ENCODE peak calls at places on chromosomes 16 and 17, in ten cellular contexts. N is heart left ventricle, K is mucosa of descending colon, X is gastrocnemius medialis, V is fibroblast of lung, A is uterus, M is neural progenitor cell, G is WERI-Rb-1, I is right lobe of liver, E is psoas muscle. J is an unnamed sample.

GRCh38 chr16:57409870-57410585 is 5.5 kb downstream of the CCL17 start:
- DNase-seq in N (no peak), K (no peak), X (no peak), V (no peak), A (no peak), M (no peak), G (no peak), I (no peak), E (no peak), J (no peak)

GRCh38 chr17:48644910-48645557 is 18.9 kb upstream of the HOXB9 start:
- DNase-seq in N (no peak), K (no peak), X (no peak), V (no peak), A (no peak), M (peak), G (no peak), I (no peak), E (no peak), J (no peak)

GRCh38 chr16:2963611-2964415 is at the start of gene KREMEN2:
- DNase-seq in N (no peak), K (peak), X (no peak), V (no peak), A (no peak), M (peak), G (peak), I (no peak), E (no peak), J (no peak)

GRCh38 chr16:3640632-3641501 is 13.6 kb upstream of the DNASE1 start:
- DNase-seq in N (no peak), K (no peak), X (no peak), V (no peak), A (no peak), M (no peak), G (no peak), I (peak), E (no peak), J (no peak)

GRCh38 chr16:79008869-79009179 is 591.7 kb downstream of the MAF start:
- DNase-seq in N (no peak), K (no peak), X (no peak), V (no peak), A (no peak), M (no peak), G (no peak), I (no peak), E (no peak), J (no peak)

GRCh38 chr16:84683691-84684591 is 15.9 kb upstream of the USP10 start:
- DNase-seq in N (no peak), K (no peak), X (no peak), V (no peak), A (no peak), M (peak), G (no peak), I (no peak), E (no peak), J (no peak)

GRCh38 chr16:11004957-11005610 is 60.7 kb downstream of the CLEC16A start:
- DNase-seq in N (no peak), K (no peak), X (no peak), V (peak), A (no peak), M (no peak), G (no peak), I (no peak), E (no peak), J (peak)

GRCh38 chr17:45077643-45078042 is 16.5 kb downstream of the NMT1 start:
- DNase-seq in N (no peak), K (no peak), X (no peak), V (no peak), A (no peak), M (no peak), G (no peak), I (no peak), E (no peak), J (no peak)

GRCh38 chr17:73215414-73215813 is 22.6 kb downstream of the COG1 start:
- DNase-seq in N (no peak), K (no peak), X (no peak), V (no peak), A (no peak), M (no peak), G (no peak), I (no peak), E (no peak), J (no peak)

GRCh38 chr17:77316191-77316641 is 175.4 kb downstream of the SEC14L1 start:
- DNase-seq in N (no peak), K (peak), X (peak), V (peak), A (peak), M (peak), G (no peak), I (peak), E (peak), J (peak)

GRCh38 chr16:12339686-12340085 is 363.2 kb downstream of the SNX29 start:
- DNase-seq in N (no peak), K (no peak), X (no peak), V (peak), A (no peak), M (no peak), G (no peak), I (no peak), E (no peak), J (peak)

GRCh38 chr17:83084621-83085056 is 5.2 kb downstream of the METRNL start:
- DNase-seq in N (no peak), K (peak), X (no peak), V (no peak), A (no peak), M (no peak), G (no peak), I (no peak), E (no peak), J (no peak)

GRCh38 chr17:16583781-16584180 is 14.8 kb upstream of the ZNF287 start:
- DNase-seq in N (no peak), K (no peak), X (no peak), V (no peak), A (no peak), M (no peak), G (no peak), I (no peak), E (no peak), J (no peak)
- H3K4me3 ChIP-seq in N (no peak), K (no peak), X (peak), V (no peak), A (no peak), M (peak), G (peak), I (no peak), E (peak), J (no peak)

GRCh38 chr17:74298690-74299617 is 24.9 kb downstream of the DNAI2 start:
- DNase-seq in N (no peak), K (no peak), X (no peak), V (no peak), A (no peak), M (no peak), G (no peak), I (no peak), E (no peak), J (no peak)

GRCh38 chr17:74299618-74300009 is 25.6 kb downstream of the DNAI2 start:
- DNase-seq in N (no peak), K (no peak), X (no peak), V (no peak), A (no peak), M (no peak), G (no peak), I (no peak), E (no peak), J (no peak)

GRCh38 chr17:74295625-74296547 is 21.9 kb downstream of the DNAI2 start:
- DNase-seq in N (peak), K (no peak), X (no peak), V (peak), A (no peak), M (no peak), G (no peak), I (no peak), E (no peak), J (no peak)

GRCh38 chr17:74297941-74298340 is 23.9 kb downstream of the DNAI2 start:
- DNase-seq in N (no peak), K (no peak), X (no peak), V (peak), A (no peak), M (no peak), G (no peak), I (no peak), E (no peak), J (no peak)

DNA sequence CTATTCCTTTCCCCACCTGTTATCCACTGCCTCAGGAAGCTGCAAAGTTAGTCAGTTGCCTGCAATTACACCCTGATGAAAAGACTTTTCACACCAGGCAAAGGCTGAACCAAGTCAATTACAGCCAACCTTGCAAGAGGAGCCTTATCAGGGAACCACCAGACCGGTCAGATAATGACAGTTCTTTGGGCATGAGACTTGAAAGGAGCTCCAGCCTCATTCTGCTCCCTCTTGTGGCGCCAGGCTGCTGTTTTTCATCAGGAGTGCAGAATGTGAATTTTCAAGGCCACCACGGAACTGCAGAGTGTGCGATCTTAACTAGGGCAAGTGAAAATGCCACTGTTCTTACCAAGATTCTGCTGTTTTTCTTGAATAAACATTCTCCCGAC is 22.5 kb downstream of the DNAI2 start:
- DNase-seq in N (peak), K (peak), X (peak), V (peak), A (peak), M (peak), G (peak), I (no peak), E (peak), J (peak)
- TF ChIP-seq CTCF in N (peak), K (peak), X (peak), V (peak), A (peak), M (peak), G (peak), I (peak), E (peak), J (peak)

DNA sequence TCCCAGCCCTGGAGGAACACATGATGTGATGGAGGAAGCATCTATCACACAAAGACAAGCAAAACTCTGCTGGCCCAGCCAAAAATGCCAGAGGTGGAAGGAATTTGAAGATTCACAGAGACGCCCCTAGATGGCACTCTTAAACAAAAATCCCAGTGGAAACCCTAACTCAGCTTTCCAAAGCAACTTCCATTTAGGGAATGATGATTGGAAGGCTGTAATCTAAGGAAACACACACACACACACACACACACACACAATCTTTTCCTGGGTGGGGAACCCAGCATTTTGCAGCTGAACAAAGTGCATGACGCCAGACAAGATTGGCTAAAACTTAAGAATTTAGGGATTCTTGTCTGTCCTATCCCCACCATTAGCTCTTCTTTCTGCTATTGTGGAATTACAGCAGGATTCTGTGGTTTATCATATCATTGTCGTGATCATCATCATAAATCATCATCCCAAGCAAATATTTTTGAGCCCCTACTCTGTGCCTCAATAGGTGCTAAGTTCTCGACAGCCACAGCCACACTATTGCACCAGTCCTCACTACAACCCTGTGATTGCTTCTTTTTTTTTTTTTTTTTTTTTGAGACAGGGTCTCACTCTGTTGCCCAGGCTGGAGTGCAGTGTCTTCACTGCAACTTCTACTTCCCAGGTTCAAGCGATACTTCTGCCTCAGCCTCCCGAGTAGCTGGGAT is 1.6 kb upstream of the LDAF1 start:
- DNase-seq in N (peak), K (no peak), X (no peak), V (peak), A (peak), M (peak), G (peak), I (peak), E (no peak), J (peak)
- H3K4me3 ChIP-seq in N (no peak), K (no peak), X (no peak), V (no peak), A (no peak), M (no peak), G (no peak), I (no peak), E (no peak), J (no peak)

DNA sequence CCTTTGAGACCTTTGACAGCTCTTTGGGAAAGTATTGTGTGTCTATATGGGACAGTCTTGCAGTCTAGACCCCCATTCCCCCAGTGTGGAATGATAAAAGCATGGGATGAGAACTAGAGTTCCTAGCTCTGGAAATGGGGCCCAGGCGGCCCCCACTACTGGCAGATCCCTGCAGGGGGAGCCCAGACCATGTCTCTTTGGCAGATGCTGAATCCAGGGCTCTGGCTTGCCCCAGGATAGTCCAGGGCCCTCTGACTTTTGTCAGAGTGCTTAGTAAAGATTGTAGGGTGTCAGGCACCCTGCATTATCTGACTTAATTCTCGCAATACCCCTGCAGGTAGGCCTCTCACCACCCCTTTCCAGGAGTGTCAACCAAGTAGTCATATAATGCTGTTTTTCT is 8.3 kb downstream of the ALKBH5 start:
- DNase-seq in N (no peak), K (no peak), X (no peak), V (no peak), A (no peak), M (no peak), G (no peak), I (no peak), E (no peak), J (no peak)
- TF ChIP-seq CTCF in N (peak), K (no peak), X (no peak), V (peak), A (no peak), M (peak), G (peak), I (peak), E (peak), J (peak)

DNA sequence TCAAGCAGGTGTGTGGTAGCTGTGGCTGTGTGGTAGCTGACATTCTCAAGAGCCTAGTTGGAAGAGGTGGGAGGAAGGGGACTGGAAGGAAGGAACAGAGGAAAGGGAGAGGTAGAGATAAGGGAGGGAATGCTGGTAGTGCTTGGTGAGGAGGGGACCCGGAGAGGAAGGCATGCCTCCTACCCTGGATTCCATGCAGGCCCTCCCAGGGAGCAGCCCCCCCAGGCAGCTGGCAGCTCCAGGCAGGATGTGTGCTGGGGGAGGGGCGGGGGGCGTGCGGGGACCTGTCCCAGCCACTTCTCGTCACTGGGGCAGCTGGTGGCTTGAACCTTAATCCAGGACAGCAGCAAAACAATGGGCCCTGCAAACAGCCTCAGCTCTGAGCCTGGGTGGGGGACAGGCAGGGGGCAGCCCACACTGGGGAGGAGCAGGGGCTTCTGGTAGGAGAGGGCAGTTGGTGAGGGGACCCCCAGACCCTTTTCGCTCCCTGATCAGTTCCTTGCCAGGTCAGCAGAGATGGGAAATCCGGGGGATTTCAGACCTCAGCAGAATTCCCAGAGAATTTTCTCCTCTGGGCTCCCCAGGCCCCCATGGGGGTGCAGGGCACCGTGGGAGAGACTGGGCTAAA is 27.1 kb downstream of the ARHGAP23 start:
- DNase-seq in N (no peak), K (no peak), X (no peak), V (no peak), A (no peak), M (peak), G (peak), I (peak), E (no peak), J (no peak)
- H3K4me3 ChIP-seq in N (no peak), K (no peak), X (no peak), V (peak), A (no peak), M (no peak), G (peak), I (no peak), E (peak), J (peak)

GRCh38 chr17:39666231-39666600 is 1.1 kb downstream of the TCAP start:
- DNase-seq in N (no peak), K (no peak), X (no peak), V (no peak), A (no peak), M (no peak), G (no peak), I (no peak), E (no peak), J (no peak)

GRCh38 chr17:39666601-39667261 is 1.5 kb upstream of the PNMT start:
- DNase-seq in N (peak), K (no peak), X (peak), V (no peak), A (no peak), M (no peak), G (no peak), I (peak), E (peak), J (no peak)

GRCh38 chr17:39669897-39670735 is 1.9 kb downstream of the PNMT start:
- DNase-seq in N (no peak), K (no peak), X (no peak), V (no peak), A (no peak), M (no peak), G (no peak), I (no peak), E (no peak), J (no peak)

GRCh38 chr17:39667262-39668140 is 752 bp upstream of the PNMT start:
- DNase-seq in N (peak), K (no peak), X (no peak), V (no peak), A (no peak), M (peak), G (peak), I (peak), E (no peak), J (no peak)

GRCh38 chr17:39668141-39668924 is at the start of gene PNMT:
- DNase-seq in N (peak), K (peak), X (no peak), V (peak), A (peak), M (peak), G (no peak), I (peak), E (peak), J (peak)
- TF ChIP-seq CTCF in N (peak), K (peak), X (peak), V (peak), A (peak), M (peak), G (no peak), I (peak), E (peak), J (peak)

GRCh38 chr17:59844884-59845594 is 47.7 kb downstream of the TUBD1 start:
- DNase-seq in N (no peak), K (no peak), X (no peak), V (peak), A (no peak), M (no peak), G (no peak), I (no peak), E (no peak), J (peak)

GRCh38 chr17:59840329-59840907 is 52.3 kb downstream of the TUBD1 start:
- DNase-seq in N (no peak), K (no peak), X (no peak), V (peak), A (no peak), M (peak), G (no peak), I (no peak), E (no peak), J (peak)

GRCh38 chr17:59845595-59846390 is 47.0 kb downstream of the TUBD1 start:
- DNase-seq in N (no peak), K (peak), X (peak), V (peak), A (no peak), M (no peak), G (peak), I (peak), E (peak), J (peak)

GRCh38 chr17:59840908-59841666 is 51.7 kb downstream of the TUBD1 start:
- DNase-seq in N (no peak), K (no peak), X (no peak), V (peak), A (no peak), M (no peak), G (no peak), I (no peak), E (no peak), J (peak)

GRCh38 chr17:59842901-59843652 is 49.7 kb downstream of the TUBD1 start:
- DNase-seq in N (no peak), K (peak), X (no peak), V (peak), A (peak), M (no peak), G (no peak), I (no peak), E (no peak), J (peak)
- H3K4me3 ChIP-seq in N (no peak), K (no peak), X (no peak), V (peak), A (no peak), M (no peak), G (no peak), I (no peak), E (no peak), J (peak)

DNA sequence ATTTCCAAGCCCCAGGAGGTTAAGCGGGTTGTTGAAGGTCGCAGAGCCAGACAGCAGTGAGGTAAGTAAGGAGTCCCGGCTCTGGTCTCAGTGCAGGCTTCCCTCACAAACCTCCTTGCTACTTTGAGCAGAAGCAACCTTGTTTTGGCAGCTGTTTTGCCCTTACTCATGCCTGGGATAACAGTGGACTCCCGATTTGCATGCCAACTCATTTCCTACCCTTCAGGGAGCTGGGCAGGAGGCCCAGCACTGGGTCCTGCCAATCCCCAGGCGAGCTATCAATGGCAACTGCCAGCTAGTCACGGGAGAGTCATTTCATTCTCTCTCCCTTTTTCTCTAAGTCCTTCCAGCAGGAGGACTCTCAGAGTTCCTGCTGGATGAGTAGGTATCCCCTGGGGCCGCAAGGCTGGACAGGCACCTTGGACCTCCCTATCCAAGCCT is 72.0 kb upstream of the KSR1 start:
- DNase-seq in N (peak), K (no peak), X (peak), V (peak), A (peak), M (no peak), G (no peak), I (peak), E (peak), J (peak)
- TF ChIP-seq CTCF in N (peak), K (no peak), X (no peak), V (no peak), A (no peak), M (no peak), G (no peak), I (no peak), E (no peak), J (no peak)

GRCh38 chr17:9677932-9678331 is 32.6 kb downstream of the USP43 start:
- DNase-seq in N (no peak), K (no peak), X (no peak), V (no peak), A (no peak), M (no peak), G (no peak), I (no peak), E (no peak), J (no peak)
- H3K4me3 ChIP-seq in N (no peak), K (no peak), X (no peak), V (no peak), A (no peak), M (no peak), G (no peak), I (no peak), E (no peak), J (no peak)

J was measured in astrocyte of the spinal cord.